ENCODE peak calls at places on chromosomes 11 and 22, in nine cellular contexts. Y is suprapubic skin; L is CD4-positive, CD25-positive, alpha-beta regulatory T cell; P is neuronal stem cell; N is adrenal gland; U is stomach; W is transverse colon; O is lung; I is lower lobe of right lung. E is an unnamed sample. For H3K4me1, the result is how much of the 10 kb centered on the place peaks cover.

GRCh38 chr11:118618991-118619375 is 11.6 kb downstream of the PHLDB1 start:
- DNase-seq in Y (no peak), L (no peak), P (no peak), N (no peak), U (no peak), W (no peak), O (no peak), I (peak), E (peak)

GRCh38 chr11:67441731-67442401 is 1.4 kb downstream of the CORO1B start:
- DNase-seq in Y (no peak), L (peak), P (no peak), N (no peak), U (no peak), W (no peak), O (no peak), I (no peak), E (no peak)

GRCh38 chr11:11944444-11944843 is 64.0 kb downstream of the DKK3 start:
- DNase-seq in Y (no peak), L (no peak), P (no peak), N (no peak), U (no peak), W (no peak), O (no peak), I (no peak), E (no peak)

GRCh38 chr11:12174145-12175143 is 64.1 kb downstream of the MICAL2 start:
- DNase-seq in Y (no peak), L (no peak), P (no peak), N (no peak), U (no peak), W (no peak), O (no peak), I (no peak), E (no peak)

GRCh38 chr11:115159122-115159665 is 345.0 kb downstream of the CADM1 start:
- DNase-seq in Y (no peak), L (no peak), P (no peak), N (no peak), U (no peak), W (no peak), O (no peak), I (no peak), E (no peak)

GRCh38 chr11:27720277-27720830 is 20.1 kb upstream of the BDNF start:
- DNase-seq in Y (no peak), L (no peak), P (peak), N (peak), U (no peak), W (peak), O (no peak), I (no peak), E (no peak)

GRCh38 chr22:39598017-39598965 is 27.7 kb downstream of the CACNA1I start:
- DNase-seq in Y (no peak), L (peak), P (peak), N (peak), U (peak), W (peak), O (peak), I (peak), E (no peak)

GRCh38 chr11:97269527-97269926 is 879.7 kb downstream of the JRKL start:
- DNase-seq in Y (no peak), L (no peak), P (peak), N (no peak), U (no peak), W (no peak), O (no peak), I (no peak), E (no peak)

GRCh38 chr22:35498026-35498425 is 42.6 kb upstream of the RASD2 start:
- DNase-seq in Y (no peak), L (no peak), P (no peak), N (no peak), U (no peak), W (no peak), O (no peak), I (no peak), E (no peak)

GRCh38 chr22:46618667-46619066 is 1.5 kb upstream of the GRAMD4 start:
- DNase-seq in Y (no peak), L (no peak), P (no peak), N (peak), U (no peak), W (no peak), O (peak), I (peak), E (peak)

GRCh38 chr11:3929689-3930088 is 74.2 kb downstream of the STIM1 start:
- DNase-seq in Y (no peak), L (no peak), P (no peak), N (peak), U (no peak), W (no peak), O (no peak), I (no peak), E (no peak)

GRCh38 chr11:39741066-39741465 is 1718.4 kb downstream of the LRRC4C start:
- DNase-seq in Y (no peak), L (no peak), P (no peak), N (no peak), U (no peak), W (no peak), O (no peak), I (no peak), E (no peak)

GRCh38 chr11:17558916-17559315 is 11.9 kb downstream of the OTOG start:
- DNase-seq in Y (peak), L (no peak), P (no peak), N (no peak), U (no peak), W (no peak), O (no peak), I (no peak), E (no peak)

GRCh38 chr11:106553304-106553703 is 465.0 kb downstream of the GUCY1A2 start:
- DNase-seq in Y (no peak), L (no peak), P (no peak), N (no peak), U (no peak), W (no peak), O (no peak), I (no peak), E (no peak)

GRCh38 chr11:78820722-78821121 is 246.1 kb upstream of the NARS2 start:
- DNase-seq in Y (no peak), L (no peak), P (no peak), N (no peak), U (peak), W (no peak), O (no peak), I (no peak), E (no peak)

GRCh38 chr11:62921573-62922188 is 518 bp upstream of the CHRM1 start:
- DNase-seq in Y (no peak), L (no peak), P (no peak), N (no peak), U (peak), W (peak), O (no peak), I (no peak), E (no peak)

GRCh38 chr11:62671604-62672528 is at the start of the genes LBHD1 and UQCC3:
- DNase-seq in Y (peak), L (peak), P (peak), N (peak), U (peak), W (peak), O (peak), I (peak), E (peak)

GRCh38 chr11:125621995-125622394 is 3.0 kb upstream of the CHEK1 start:
- DNase-seq in Y (no peak), L (no peak), P (no peak), N (no peak), U (no peak), W (no peak), O (no peak), I (no peak), E (no peak)

GRCh38 chr11:61480936-61481335 is 27.6 kb upstream of the LRRC10B start:
- DNase-seq in Y (no peak), L (no peak), P (peak), N (no peak), U (no peak), W (peak), O (no peak), I (no peak), E (peak)

GRCh38 chr22:46057206-46057605 is 80.2 kb upstream of the WNT7B start:
- DNase-seq in Y (peak), L (no peak), P (no peak), N (no peak), U (peak), W (peak), O (no peak), I (peak), E (no peak)

GRCh38 chr22:27212617-27213177 is 555.3 kb downstream of the MIAT start:
- DNase-seq in Y (peak), L (no peak), P (no peak), N (peak), U (no peak), W (peak), O (peak), I (no peak), E (peak)

GRCh38 chr11:98107736-98108135 is 913.0 kb upstream of the CNTN5 start:
- DNase-seq in Y (no peak), L (no peak), P (no peak), N (no peak), U (no peak), W (no peak), O (no peak), I (no peak), E (peak)

GRCh38 chr11:47915407-47916137 is 64.8 kb upstream of the PTPRJ start:
- DNase-seq in Y (no peak), L (no peak), P (no peak), N (no peak), U (no peak), W (peak), O (peak), I (no peak), E (peak)

GRCh38 chr11:124640660-124641059 is 18.0 kb downstream of the TBRG1 start:
- DNase-seq in Y (no peak), L (no peak), P (no peak), N (no peak), U (no peak), W (no peak), O (no peak), I (no peak), E (no peak)

GRCh38 chr22:24156146-24156914 is 25.0 kb upstream of the SUSD2 start:
- DNase-seq in Y (no peak), L (peak), P (peak), N (peak), U (peak), W (peak), O (no peak), I (peak), E (no peak)

GRCh38 chr11:26134481-26135355 is 197.2 kb upstream of the ANO3 start:
- DNase-seq in Y (no peak), L (no peak), P (peak), N (no peak), U (no peak), W (no peak), O (no peak), I (no peak), E (no peak)

GRCh38 chr22:19330865-19331418 is 39.4 kb upstream of the CLTCL1 start:
- DNase-seq in Y (no peak), L (no peak), P (no peak), N (no peak), U (no peak), W (no peak), O (no peak), I (no peak), E (no peak)

GRCh38 chr11:59957094-59957493 is 6.7 kb upstream of the OOSP4A start:
- DNase-seq in Y (no peak), L (no peak), P (no peak), N (no peak), U (no peak), W (no peak), O (no peak), I (no peak), E (no peak)

GRCh38 chr11:88344869-88345268 is 7.3 kb upstream of the CTSC start:
- DNase-seq in Y (no peak), L (no peak), P (no peak), N (no peak), U (no peak), W (no peak), O (no peak), I (no peak), E (no peak)

GRCh38 chr11:61731956-61732675 is 20.3 kb upstream of the MYRF start:
- DNase-seq in Y (no peak), L (no peak), P (no peak), N (no peak), U (no peak), W (no peak), O (no peak), I (no peak), E (no peak)

GRCh38 chr11:33734441-33735165 is 1.6 kb downstream of the CD59 start:
- DNase-seq in Y (peak), L (no peak), P (no peak), N (peak), U (peak), W (peak), O (peak), I (peak), E (peak)

GRCh38 chr22:20229916-20230775 is 38.0 kb downstream of the RTN4R start:
- DNase-seq in Y (no peak), L (no peak), P (no peak), N (no peak), U (peak), W (no peak), O (no peak), I (no peak), E (peak)

GRCh38 chr11:20597924-20598484 is 1.4 kb upstream of the SLC6A5 start:
- DNase-seq in Y (no peak), L (no peak), P (no peak), N (no peak), U (no peak), W (no peak), O (no peak), I (no peak), E (no peak)

GRCh38 chr11:104946907-104947306 is 21.5 kb downstream of the CASP4 start:
- DNase-seq in Y (no peak), L (peak), P (no peak), N (peak), U (no peak), W (no peak), O (no peak), I (no peak), E (no peak)

GRCh38 chr22:46964773-46965550 is 202.5 kb downstream of the TBC1D22A start:
- DNase-seq in Y (peak), L (no peak), P (no peak), N (no peak), U (no peak), W (no peak), O (no peak), I (no peak), E (no peak)

DNA sequence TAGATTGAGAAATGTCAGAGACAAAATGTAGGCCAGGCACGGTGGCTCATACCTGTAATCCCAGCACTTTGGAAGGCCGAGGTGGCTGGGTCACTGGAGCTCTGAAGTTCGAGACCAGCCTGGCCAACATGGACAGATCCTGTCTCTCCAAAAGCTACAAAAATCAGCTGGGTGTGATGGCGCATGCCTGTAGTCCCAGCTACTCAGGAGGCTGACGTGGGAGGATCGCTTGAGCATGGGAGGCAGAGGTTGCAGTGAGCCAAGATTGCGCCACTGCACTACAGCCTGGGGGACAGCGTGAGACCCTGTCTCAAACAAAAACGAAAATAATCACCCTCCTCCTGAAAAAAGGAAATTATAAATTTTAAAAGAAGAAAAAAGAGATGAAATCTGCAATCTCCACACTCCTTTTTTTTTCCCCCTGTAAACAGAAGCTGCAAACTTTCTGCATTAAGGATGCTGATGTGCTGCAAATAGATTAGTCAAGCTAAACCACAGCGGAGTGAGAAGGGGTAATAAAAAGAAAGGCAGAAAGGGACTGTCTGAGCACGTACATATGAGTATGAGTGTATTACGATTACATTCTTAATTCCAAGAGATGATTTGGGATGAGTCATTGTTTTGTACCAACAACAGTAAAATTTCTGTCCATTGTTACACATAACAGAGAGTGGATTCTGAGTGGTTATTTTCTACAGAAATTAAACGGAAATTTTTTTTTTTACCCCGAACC is 87.3 kb downstream of the SIK3 start:
- DNase-seq in Y (no peak), L (no peak), P (no peak), N (no peak), U (no peak), W (no peak), O (no peak), I (no peak), E (no peak)
- H3K4me3 ChIP-seq in Y (no peak), L (no peak), P (no peak), N (no peak), U (no peak), W (no peak), O (no peak), I (no peak), E (no peak)

DNA sequence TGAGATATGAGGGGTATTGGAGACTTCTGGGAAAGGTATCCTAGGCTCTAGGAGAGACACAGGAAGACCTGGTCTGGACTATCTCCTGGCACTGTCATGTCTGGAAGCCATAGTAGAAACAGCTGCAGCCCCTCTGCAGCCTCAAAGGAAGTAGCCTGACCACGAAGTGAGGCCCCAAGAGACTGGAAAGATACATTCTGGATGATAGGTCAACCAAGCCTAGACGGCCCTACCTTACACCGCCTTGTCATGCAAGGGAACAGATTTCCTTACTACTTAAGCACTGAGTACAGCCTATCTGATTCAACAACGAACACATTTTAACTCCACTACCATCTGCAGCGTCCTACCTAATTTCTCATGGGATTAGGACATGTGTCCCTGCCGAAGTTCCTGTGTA is 31.1 kb downstream of the UQCR10 start:
- DNase-seq in Y (no peak), L (no peak), P (no peak), N (no peak), U (no peak), W (no peak), O (no peak), I (no peak), E (no peak)
- H3K4me1 ChIP-seq in Y (under half), L (under half), P (under half), N (under half), U (half or more), W (under half), O (under half), I (half or more), E (under half)

DNA sequence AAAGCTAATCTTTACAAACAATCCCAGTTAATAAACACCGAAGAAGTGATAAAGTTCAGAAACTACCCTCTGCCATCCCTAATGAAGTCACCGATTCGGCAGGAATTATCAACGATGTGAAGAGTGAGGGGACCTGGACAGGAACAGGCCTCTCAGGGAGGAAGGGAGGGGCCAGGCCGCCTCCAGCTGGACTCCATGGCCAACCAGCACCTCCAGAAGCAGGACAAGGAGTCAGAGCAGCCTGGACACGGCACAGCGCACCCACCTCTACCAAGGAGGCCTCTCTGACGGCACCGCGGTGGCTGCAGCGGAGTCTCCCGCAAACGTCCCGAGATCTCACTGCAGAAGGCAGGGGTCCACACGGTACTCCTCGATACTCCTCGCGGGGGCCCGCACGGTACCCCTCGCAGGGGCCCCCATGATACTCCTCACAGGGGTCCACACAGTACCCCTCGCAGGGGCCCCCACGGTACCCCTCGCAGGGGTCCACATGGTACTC is 3.8 kb downstream of the TOLLIP start:
- DNase-seq in Y (peak), L (no peak), P (no peak), N (no peak), U (peak), W (no peak), O (no peak), I (no peak), E (peak)
- H3K27ac ChIP-seq in Y (no peak), L (no peak), P (no peak), N (no peak), U (no peak), W (no peak), O (no peak), I (no peak), E (no peak)

GRCh38 chr22:28442264-28442950 is 237.2 kb downstream of the TTC28 start:
- DNase-seq in Y (peak), L (peak), P (peak), N (peak), U (peak), W (peak), O (peak), I (peak), E (peak)

GRCh38 chr22:28440517-28441366 is 238.9 kb downstream of the TTC28 start:
- DNase-seq in Y (no peak), L (no peak), P (no peak), N (peak), U (no peak), W (no peak), O (no peak), I (no peak), E (no peak)

GRCh38 chr22:28441720-28442263 is 237.8 kb downstream of the TTC28 start:
- DNase-seq in Y (no peak), L (no peak), P (peak), N (peak), U (no peak), W (no peak), O (no peak), I (no peak), E (no peak)

GRCh38 chr22:28444659-28445058 is 235.0 kb downstream of the TTC28 start:
- DNase-seq in Y (no peak), L (no peak), P (no peak), N (peak), U (no peak), W (no peak), O (no peak), I (no peak), E (no peak)

DNA sequence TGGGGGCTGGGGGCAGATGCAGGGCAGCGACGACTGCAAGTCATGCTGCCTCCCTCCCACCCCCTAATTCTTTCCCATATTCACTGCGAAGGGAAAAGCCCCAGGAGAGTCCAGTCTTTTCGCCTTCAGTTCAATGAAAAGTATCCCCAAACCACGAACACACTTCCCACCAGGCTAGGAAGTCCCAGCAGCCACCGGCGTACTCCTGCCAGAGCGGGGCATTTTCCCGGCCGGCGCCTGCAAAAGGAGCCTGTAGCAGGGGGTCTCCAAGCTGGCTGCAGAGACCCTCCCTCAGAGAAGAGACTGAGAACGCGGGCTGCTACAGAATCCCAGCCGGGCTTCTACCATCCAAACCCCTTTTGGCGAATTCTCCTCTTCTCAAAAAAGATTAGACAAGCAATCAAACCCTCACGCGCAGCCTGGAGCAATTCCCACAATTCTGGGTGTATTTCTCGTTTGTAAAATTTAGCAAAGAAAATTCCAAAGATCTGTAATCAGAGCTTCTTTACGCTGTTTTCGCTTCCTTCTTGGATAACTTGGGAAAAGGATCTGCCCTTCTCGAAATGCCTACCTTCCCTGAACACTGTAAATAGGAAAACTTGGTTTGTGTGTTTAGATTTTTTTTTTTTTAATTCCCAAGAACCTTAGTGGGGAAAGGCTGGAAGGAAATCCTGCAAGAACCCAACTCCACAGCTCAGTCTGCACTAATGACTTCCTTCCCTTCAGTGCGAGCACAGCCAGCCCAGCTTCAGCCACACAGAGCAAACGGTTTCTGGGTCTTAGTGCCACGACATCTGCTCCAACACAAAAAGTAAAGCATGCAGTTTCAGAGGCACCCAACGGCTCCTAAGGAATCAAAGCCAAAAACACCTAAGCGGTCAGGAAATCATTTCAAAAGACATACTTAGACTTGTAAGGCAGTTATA is 236.4 kb downstream of the TTC28 start:
- DNase-seq in Y (peak), L (peak), P (peak), N (peak), U (peak), W (peak), O (peak), I (peak), E (peak)
- H3K4me3 ChIP-seq in Y (peak), L (peak), P (peak), N (peak), U (peak), W (peak), O (peak), I (peak), E (peak)